ENCODE peak calls at places on chromosomes 16 and 17, in four cellular contexts. E, V, J and P are unnamed samples.

GRCh38 chr17:77124192-77124908 is 16.4 kb upstream of the SEC14L1 start:
- DNase-seq in V (no peak), J (no peak), E (no peak), P (peak; percentile 60)

GRCh38 chr17:45973099-45973838 is 25.8 kb upstream of the STH start:
- DNase-seq in V (no peak), E (no peak), J (no peak), P (no peak)

GRCh38 chr17:48023408-48024148 is 14.0 kb downstream of the COPZ2 start:
- DNase-seq in V (peak; percentile 93), E (no peak), J (peak; percentile 71), P (peak; percentile 94)

GRCh38 chr16:57540906-57541753 is 1.3 kb upstream of the ADGRG5 start:
- DNase-seq in V (no peak), E (no peak), J (no peak), P (no peak)

GRCh38 chr17:83107656-83108048 is 28.2 kb downstream of the METRNL start:
- DNase-seq in E (no peak), J (peak; percentile 40), V (no peak), P (no peak)

GRCh38 chr16:79051313-79051712 is 549.2 kb downstream of the MAF start:
- DNase-seq in V (no peak), E (no peak), J (no peak), P (no peak)

GRCh38 chr17:30812218-30813177 is 12.0 kb downstream of the CRLF3 start:
- DNase-seq in E (no peak), V (no peak), J (no peak), P (no peak)

GRCh38 chr16:4401094-4401501 is 15.3 kb downstream of the CORO7 start:
- DNase-seq in E (no peak), V (peak; percentile 1), J (no peak), P (no peak)

GRCh38 chr17:8016632-8017424 is 14.4 kb downstream of the GUCY2D start:
- DNase-seq in J (peak; percentile 50), V (peak; percentile 80), E (no peak), P (peak; percentile 85)

GRCh38 chr16:12453832-12454231 is 349.9 kb downstream of the CPPED1 start:
- DNase-seq in V (no peak), E (no peak), J (no peak), P (no peak)

GRCh38 chr16:65336169-65336568 is 214.3 kb upstream of the CDH11 start:
- DNase-seq in J (no peak), E (no peak), V (no peak), P (no peak)

GRCh38 chr17:29133146-29133713 is 47.0 kb downstream of the MYO18A start:
- DNase-seq in J (no peak), V (no peak), E (no peak), P (no peak)

GRCh38 chr17:13113821-13114525 is 96.1 kb upstream of the ELAC2 start:
- DNase-seq in E (no peak), V (no peak), J (no peak), P (no peak)

GRCh38 chr17:57488856-57489255 is 232.5 kb downstream of the MSI2 start:
- DNase-seq in V (no peak), J (no peak), E (no peak), P (no peak)

GRCh38 chr17:28397275-28397674 is 8.7 kb downstream of the SLC46A1 start:
- DNase-seq in J (no peak), V (no peak), E (no peak), P (no peak)

GRCh38 chr17:32746698-32747097 is 130.2 kb downstream of the MYO1D start:
- DNase-seq in J (no peak), E (no peak), V (no peak), P (no peak)

GRCh38 chr16:69725480-69726312 is 664 bp downstream of the NQO1 start:
- DNase-seq in J (no peak), V (no peak), E (no peak), P (no peak)

GRCh38 chr17:47012457-47012856 is 33.4 kb upstream of the RPRML start:
- DNase-seq in J (no peak), V (no peak), E (no peak), P (no peak)

GRCh38 chr16:22139008-22139407 is 23.3 kb upstream of the SDR42E2 start:
- DNase-seq in E (no peak), J (no peak), V (no peak), P (peak; percentile 77)

GRCh38 chr17:35907691-35908090 is 22.9 kb downstream of the RDM1 start:
- DNase-seq in J (no peak), E (no peak), V (no peak), P (no peak)

GRCh38 chr17:16001498-16001897 is 1.9 kb downstream of the TTC19 start:
- DNase-seq in J (peak; percentile 16), E (no peak), V (no peak), P (no peak)

DNA sequence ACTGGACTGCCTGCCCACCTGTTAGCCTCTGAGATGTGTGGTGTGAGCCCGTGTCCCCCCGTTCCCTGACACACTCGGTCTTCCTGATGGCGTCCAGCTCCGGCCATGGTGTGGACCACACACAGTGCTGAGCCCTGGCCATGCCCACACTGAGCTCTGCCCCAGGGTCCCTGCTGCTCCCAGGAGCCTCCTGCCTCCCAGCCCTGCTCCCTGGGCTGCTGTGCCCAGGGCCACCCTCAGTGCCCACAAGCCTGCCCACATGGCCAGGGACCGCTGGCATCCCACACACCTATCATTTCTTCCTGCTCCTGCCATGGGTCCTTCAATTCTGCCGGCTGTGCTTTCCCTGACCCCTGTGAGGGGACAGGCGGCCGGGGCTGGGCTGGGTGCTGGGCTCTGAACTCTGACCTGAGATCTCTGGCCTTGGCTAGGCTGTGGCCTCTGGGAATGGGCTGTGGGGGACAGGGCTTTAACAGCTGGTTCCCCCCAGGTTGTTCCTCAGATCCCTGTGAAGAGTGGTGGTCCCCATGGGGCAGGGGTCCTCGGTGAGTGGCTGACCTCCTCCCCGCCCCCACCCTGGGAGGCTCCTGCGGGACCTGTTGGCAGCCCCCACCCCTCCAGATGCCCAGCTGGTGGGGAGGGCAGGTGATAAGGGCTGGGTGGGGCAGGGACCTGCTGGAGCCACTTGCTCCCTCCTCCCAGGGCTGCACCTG is 4.0 kb downstream of the CEMP1 start:
- DNase-seq in E (no peak), V (no peak), J (no peak), P (no peak)
- H3K27ac ChIP-seq in E (no peak overlapping the region), V (no peak overlapping the region), J (no peak overlapping the region), P (no peak overlapping the region)

DNA sequence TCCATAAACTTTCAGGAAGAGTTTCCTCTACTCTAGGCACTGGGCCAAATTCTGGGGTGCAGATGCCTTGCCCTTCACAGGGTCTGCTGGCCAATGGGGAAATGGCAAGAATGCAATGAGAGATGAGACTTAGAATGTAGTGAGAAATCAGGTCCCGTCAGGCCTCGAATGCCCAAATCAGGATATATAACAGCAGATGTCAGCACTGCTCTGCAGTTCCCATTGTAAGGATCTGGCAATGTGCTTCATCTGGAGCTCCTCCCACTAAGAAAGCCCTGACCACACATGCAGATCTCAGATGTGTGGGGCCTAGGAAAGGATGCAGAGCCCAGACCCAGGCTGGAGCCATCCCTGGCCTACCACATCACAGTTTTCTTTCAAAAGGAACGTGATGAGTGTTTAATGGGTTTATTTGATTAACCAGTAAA is 13.9 kb upstream of the LPCAT2 start:
- DNase-seq in E (no peak), J (no peak), V (peak; percentile 47), P (no peak)
- TF ChIP-seq CTCF in E (no peak), J (no peak), V (peak; percentile 26), P (no peak)

GRCh38 chr16:2082983-2083364 is 35.2 kb downstream of the TSC2 start:
- DNase-seq in V (no peak), E (no peak), J (no peak), P (no peak)
- H3K27ac ChIP-seq in V (no peak overlapping the region), E (no peak overlapping the region), J (no peak overlapping the region), P (no peak overlapping the region)

DNA sequence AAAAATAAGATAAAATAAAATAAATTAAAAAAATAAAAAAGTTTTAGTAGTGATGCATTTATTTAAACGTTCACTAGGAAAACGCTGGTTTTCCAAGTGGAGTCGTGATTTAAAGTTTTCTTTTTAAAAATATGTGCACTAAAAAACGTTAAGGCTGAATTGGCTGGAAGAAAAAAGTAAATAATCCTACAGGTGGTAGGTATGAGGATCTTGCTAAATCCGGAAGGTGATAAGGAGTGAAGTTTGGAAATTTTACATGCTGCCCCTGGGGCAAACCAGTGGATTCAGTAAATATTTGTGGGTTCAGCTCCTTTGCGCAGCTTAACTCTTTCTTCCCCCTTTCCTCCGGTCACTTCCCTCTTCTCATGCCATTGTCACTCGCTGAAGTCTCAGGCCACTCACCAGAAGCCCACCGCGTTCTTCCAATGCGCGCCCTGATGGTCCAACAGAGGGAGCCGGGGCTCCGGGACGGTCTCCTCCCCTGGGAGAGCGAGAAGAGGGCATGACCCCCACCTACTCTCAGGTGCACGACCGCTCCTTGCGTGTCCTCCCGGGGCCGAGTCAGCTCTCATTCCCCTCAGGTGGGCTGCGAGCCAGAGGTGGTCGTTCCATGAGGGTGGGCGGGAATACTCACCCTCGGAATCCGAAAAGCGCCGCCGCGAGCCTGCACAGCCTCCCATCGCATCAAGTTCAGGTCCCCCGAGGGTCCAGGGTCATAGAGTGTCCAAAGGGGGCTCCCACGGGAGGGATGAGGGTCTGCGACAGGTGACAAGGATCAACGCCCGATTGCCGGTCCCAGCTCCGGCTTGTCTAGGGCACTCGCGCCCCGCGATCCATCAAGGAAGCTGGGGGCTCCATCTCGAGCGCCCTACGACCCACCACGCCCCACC is 549 bp downstream of the CLN3 start:
- DNase-seq in E (no peak), V (peak; percentile 64), J (peak; percentile 42), P (peak; percentile 81)
- TF ChIP-seq CTCF in E (peak; percentile 28), V (no peak), J (peak; percentile 46), P (no peak)

GRCh38 chr16:73051903-73052302 is 4.0 kb upstream of the ZFHX3 start:
- DNase-seq in E (no peak), V (no peak), J (no peak), P (no peak)
- H3K27ac ChIP-seq in E (no peak overlapping the region), V (no peak overlapping the region), J (no peak overlapping the region), P (no peak overlapping the region)

GRCh38 chr17:50213026-50214015 is 11.9 kb upstream of the COL1A1 start:
- DNase-seq in E (no peak), J (peak; percentile 29), V (peak; percentile 71), P (no peak)
- TF ChIP-seq CTCF in E (no peak), J (peak; percentile 34), V (peak; percentile 37), P (no peak)